ENCODE peak calls at places on chromosome 10, in five cellular contexts. One of them, this sample, is unnamed.

GRCh38 chr10:10951675-10952074 is 66.0 kb upstream of the CELF2 start:
- DNase-seq in cardiac fibroblast: no peak
- DNase-seq in ovary: no peak
- DNase-seq in H1: no peak
- DNase-seq in A549: no peak
- DNase-seq in this sample: no peak

GRCh38 chr10:71067098-71067760 is 145.1 kb upstream of the UNC5B start:
- DNase-seq in H1: no peak
- DNase-seq in cardiac fibroblast: no peak
- DNase-seq in A549: no peak
- DNase-seq in ovary: no peak
- DNase-seq in this sample: no peak

GRCh38 chr10:75972494-75973276 is 541.3 kb downstream of the LRMDA start:
- DNase-seq in A549: no peak
- DNase-seq in H1: no peak
- DNase-seq in cardiac fibroblast: peak
- DNase-seq in ovary: peak
- DNase-seq in this sample: no peak

GRCh38 chr10:83545901-83546391 is 593.4 kb upstream of the GHITM start:
- DNase-seq in H1: no peak
- DNase-seq in A549: no peak
- DNase-seq in cardiac fibroblast: peak
- DNase-seq in ovary: no peak
- DNase-seq in this sample: no peak

GRCh38 chr10:29710128-29710527 is 75.4 kb upstream of the SVIL start:
- DNase-seq in A549: no peak
- DNase-seq in ovary: no peak
- DNase-seq in H1: no peak
- DNase-seq in cardiac fibroblast: no peak
- DNase-seq in this sample: no peak

GRCh38 chr10:48237225-48237855 is 37.2 kb downstream of the FRMPD2 start:
- DNase-seq in H1: no peak
- DNase-seq in cardiac fibroblast: no peak
- DNase-seq in A549: no peak
- DNase-seq in ovary: no peak
- DNase-seq in this sample: no peak

GRCh38 chr10:98258683-98259454 is 9.1 kb downstream of the LOXL4 start:
- DNase-seq in cardiac fibroblast: no peak
- DNase-seq in ovary: peak
- DNase-seq in A549: no peak
- DNase-seq in H1: no peak
- DNase-seq in this sample: no peak

GRCh38 chr10:131841131-131841661 is 59.6 kb upstream of the PPP2R2D start:
- DNase-seq in ovary: no peak
- DNase-seq in cardiac fibroblast: no peak
- DNase-seq in H1: no peak
- DNase-seq in A549: no peak
- DNase-seq in this sample: no peak

GRCh38 chr10:132811891-132812481 is 26.0 kb upstream of the NKX6-2 start:
- DNase-seq in ovary: no peak
- DNase-seq in A549: no peak
- DNase-seq in H1: no peak
- DNase-seq in cardiac fibroblast: no peak
- DNase-seq in this sample: no peak

GRCh38 chr10:117518246-117518645 is 24.3 kb upstream of the EMX2 start:
- DNase-seq in A549: no peak
- DNase-seq in H1: peak
- DNase-seq in cardiac fibroblast: no peak
- DNase-seq in ovary: no peak
- DNase-seq in this sample: no peak

GRCh38 chr10:71747039-71747807 is 26.1 kb downstream of the VSIR start:
- DNase-seq in ovary: no peak
- DNase-seq in A549: no peak
- DNase-seq in cardiac fibroblast: no peak
- DNase-seq in H1: no peak
- DNase-seq in this sample: no peak

GRCh38 chr10:124719213-124719851 is 24.8 kb downstream of the FAM53B start:
- DNase-seq in H1: no peak
- DNase-seq in ovary: no peak
- DNase-seq in cardiac fibroblast: peak
- DNase-seq in A549: peak
- DNase-seq in this sample: no peak

GRCh38 chr10:121449457-121450045 is 148.7 kb downstream of the FGFR2 start:
- DNase-seq in A549: no peak
- DNase-seq in cardiac fibroblast: no peak
- DNase-seq in ovary: no peak
- DNase-seq in H1: no peak
- DNase-seq in this sample: no peak

GRCh38 chr10:15223174-15223573 is 54.7 kb upstream of the NMT2 start:
- DNase-seq in A549: no peak
- DNase-seq in H1: no peak
- DNase-seq in ovary: no peak
- DNase-seq in cardiac fibroblast: peak
- DNase-seq in this sample: peak

GRCh38 chr10:119933179-119933578 is 40.6 kb downstream of the SEC23IP start:
- DNase-seq in H1: no peak
- DNase-seq in A549: peak
- DNase-seq in ovary: no peak
- DNase-seq in cardiac fibroblast: peak
- DNase-seq in this sample: no peak

GRCh38 chr10:112792487-112793196 is 157.4 kb upstream of the TCF7L2 start:
- DNase-seq in A549: no peak
- DNase-seq in ovary: no peak
- DNase-seq in H1: peak
- DNase-seq in cardiac fibroblast: peak
- DNase-seq in this sample: no peak

GRCh38 chr10:44030132-44030531 is 354.8 kb downstream of the CXCL12 start:
- DNase-seq in ovary: no peak
- DNase-seq in A549: no peak
- DNase-seq in H1: peak
- DNase-seq in cardiac fibroblast: no peak
- DNase-seq in this sample: no peak

GRCh38 chr10:52729259-52730104 is 43.1 kb downstream of the MBL2 start:
- DNase-seq in cardiac fibroblast: peak
- DNase-seq in A549: peak
- DNase-seq in H1: no peak
- DNase-seq in ovary: no peak
- DNase-seq in this sample: no peak

GRCh38 chr10:71236286-71236685 is 23.9 kb downstream of the UNC5B start:
- DNase-seq in cardiac fibroblast: no peak
- DNase-seq in H1: no peak
- DNase-seq in ovary: no peak
- DNase-seq in A549: no peak
- DNase-seq in this sample: no peak

GRCh38 chr10:122461729-122462532 is 578 bp downstream of the HTRA1 start:
- DNase-seq in H1: peak
- DNase-seq in cardiac fibroblast: peak
- DNase-seq in A549: peak
- DNase-seq in ovary: peak
- DNase-seq in this sample: no peak

GRCh38 chr10:131980757-131981428 is 830 bp downstream of the BNIP3 start:
- DNase-seq in ovary: peak
- DNase-seq in H1: peak
- DNase-seq in A549: no peak
- DNase-seq in cardiac fibroblast: peak
- DNase-seq in this sample: no peak

GRCh38 chr10:31464552-31464951 is 145.5 kb downstream of the ZEB1 start:
- DNase-seq in cardiac fibroblast: no peak
- DNase-seq in A549: no peak
- DNase-seq in H1: no peak
- DNase-seq in ovary: no peak
- DNase-seq in this sample: no peak

GRCh38 chr10:78804356-78805032 is 264.3 kb upstream of the ZMIZ1 start:
- DNase-seq in ovary: no peak
- DNase-seq in H1: no peak
- DNase-seq in cardiac fibroblast: no peak
- DNase-seq in A549: no peak
- DNase-seq in this sample: no peak
- H3K4me3 ChIP-seq in ovary: no peak
- H3K4me3 ChIP-seq in H1: no peak
- H3K4me3 ChIP-seq in cardiac fibroblast: no peak
- H3K4me3 ChIP-seq in A549: no peak
- H3K4me3 ChIP-seq in this sample: no peak

GRCh38 chr10:88941026-88941425 is 11.5 kb downstream of the ACTA2 start:
- DNase-seq in H1: no peak
- DNase-seq in cardiac fibroblast: no peak
- DNase-seq in A549: no peak
- DNase-seq in ovary: no peak
- DNase-seq in this sample: no peak
- H3K4me3 ChIP-seq in H1: no peak
- H3K4me3 ChIP-seq in cardiac fibroblast: no peak
- H3K4me3 ChIP-seq in A549: no peak
- H3K4me3 ChIP-seq in ovary: no peak
- H3K4me3 ChIP-seq in this sample: no peak

DNA sequence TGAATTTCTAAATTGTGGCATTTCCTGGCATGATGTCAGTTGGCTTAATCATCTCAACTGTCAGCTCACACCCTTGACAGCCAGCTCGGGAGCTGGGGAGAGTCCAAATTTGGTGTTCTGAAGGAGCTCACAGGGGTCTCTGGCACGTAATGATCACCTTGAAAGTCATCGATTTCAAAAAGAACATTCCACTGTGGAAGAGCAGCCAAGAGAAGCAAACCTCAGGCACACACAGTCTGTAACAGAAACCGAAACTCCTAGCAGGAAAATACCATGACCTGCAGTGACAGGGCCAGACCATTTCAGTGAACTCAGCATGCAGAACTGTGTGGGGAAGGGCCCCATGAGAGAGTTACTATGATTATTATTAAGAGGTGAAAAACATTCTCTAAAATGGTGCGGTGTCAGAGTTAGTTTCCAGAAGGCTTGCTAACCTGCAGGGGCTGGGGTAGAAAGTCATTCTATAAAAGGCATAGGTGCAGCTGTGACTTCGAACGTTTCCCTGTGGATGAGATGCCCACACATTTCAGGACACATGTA is 26.4 kb upstream of the KLF6 start:
- DNase-seq in ovary: no peak
- DNase-seq in A549: no peak
- DNase-seq in H1: no peak
- DNase-seq in cardiac fibroblast: peak
- DNase-seq in this sample: no peak
- H3K4me3 ChIP-seq in ovary: no peak
- H3K4me3 ChIP-seq in A549: no peak
- H3K4me3 ChIP-seq in H1: no peak
- H3K4me3 ChIP-seq in cardiac fibroblast: peak
- H3K4me3 ChIP-seq in this sample: peak

DNA sequence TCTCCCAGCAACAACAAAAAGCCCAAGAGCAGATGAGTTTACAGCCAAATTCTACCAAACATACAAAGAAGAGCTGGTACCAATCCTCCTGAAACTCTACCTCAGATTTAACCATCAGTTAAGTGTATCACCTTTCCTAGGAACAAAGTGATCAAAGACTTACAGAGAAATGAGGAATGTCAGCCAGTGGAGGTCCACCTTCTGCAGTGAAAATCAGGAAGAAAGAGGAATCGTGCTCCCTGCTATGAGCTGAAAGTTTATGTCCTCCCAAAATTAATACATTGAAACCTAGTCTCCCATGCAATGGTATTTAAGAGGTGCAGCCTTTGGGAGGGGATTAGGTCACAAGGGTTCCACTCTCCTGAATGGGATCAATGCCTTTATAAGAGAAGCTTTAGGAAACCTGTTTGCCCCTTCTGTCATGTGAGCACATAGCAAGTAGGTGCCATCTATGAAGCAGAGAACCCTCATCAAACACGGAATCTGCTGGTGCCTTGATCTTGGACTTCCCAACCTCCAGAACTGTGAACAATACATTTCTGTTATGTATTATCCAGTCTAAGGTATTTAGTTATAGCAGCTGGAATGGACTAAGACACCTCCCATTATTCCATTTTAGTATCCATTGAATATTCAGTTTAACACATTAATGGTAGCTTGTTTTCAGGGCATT is 139.0 kb upstream of the FZD8 start:
- DNase-seq in ovary: no peak
- DNase-seq in A549: no peak
- DNase-seq in cardiac fibroblast: peak
- DNase-seq in H1: no peak
- DNase-seq in this sample: no peak
- H3K4me3 ChIP-seq in ovary: no peak
- H3K4me3 ChIP-seq in A549: no peak
- H3K4me3 ChIP-seq in cardiac fibroblast: no peak
- H3K4me3 ChIP-seq in H1: no peak
- H3K4me3 ChIP-seq in this sample: no peak

This sample was measured in AG04449.